ENCODE peak calls at places on chromosomes 12 and 14, in four cellular contexts. D is effector memory CD4-positive, alpha-beta T cell; U is cardiac fibroblast; Y is MM.1S. B is an unnamed sample.

GRCh38 chr12:101876861-101877815 is at the start of gene DRAM1:
- DNase-seq in D (peak), U (peak), Y (peak), B (peak)

GRCh38 chr14:89493877-89494634 is 77.0 kb upstream of the FOXN3 start:
- DNase-seq in D (no peak), U (no peak), Y (no peak), B (no peak)

GRCh38 chr14:85701763-85702162 is 171.8 kb downstream of the FLRT2 start:
- DNase-seq in D (no peak), U (no peak), Y (peak), B (no peak)

GRCh38 chr12:110249105-110249504 is 31.9 kb upstream of the ATP2A2 start:
- DNase-seq in D (no peak), U (no peak), Y (no peak), B (peak)

GRCh38 chr12:120100630-120101029 is 15.9 kb downstream of the RAB35 start:
- DNase-seq in D (no peak), U (peak), Y (no peak), B (no peak)

GRCh38 chr12:43338848-43339526 is 213.0 kb downstream of the ADAMTS20 start:
- DNase-seq in D (no peak), U (peak), Y (peak), B (no peak)

GRCh38 chr12:47391566-47391965 is 311.8 kb upstream of the AMIGO2 start:
- DNase-seq in D (peak), U (no peak), Y (no peak), B (no peak)

GRCh38 chr14:59303216-59303615 is 114.7 kb downstream of the DAAM1 start:
- DNase-seq in D (no peak), U (peak), Y (no peak), B (no peak)

GRCh38 chr12:57092529-57092862 is 3.6 kb downstream of the NAB2 start:
- DNase-seq in D (no peak), U (no peak), Y (no peak), B (no peak)

GRCh38 chr12:77133566-77133965 is 68.2 kb upstream of the E2F7 start:
- DNase-seq in D (no peak), U (peak), Y (peak), B (peak)

GRCh38 chr12:88310069-88310468 is 168.0 kb downstream of the TMTC3 start:
- DNase-seq in D (no peak), U (peak), Y (no peak), B (no peak)

GRCh38 chr14:31194095-31194494 is 13.5 kb downstream of the HECTD1 start:
- DNase-seq in D (no peak), U (peak), Y (no peak), B (no peak)

GRCh38 chr12:52426034-52426433 is 8.1 kb downstream of the KRT75 start:
- DNase-seq in D (no peak), U (no peak), Y (no peak), B (no peak)

GRCh38 chr14:28911521-28911920 is 144.9 kb downstream of the FOXG1 start:
- DNase-seq in D (no peak), U (no peak), Y (no peak), B (no peak)

GRCh38 chr12:66446276-66446675 is 144.0 kb downstream of the HELB start:
- DNase-seq in D (no peak), U (no peak), Y (no peak), B (no peak)

GRCh38 chr14:68695326-68695768 is 97.5 kb downstream of the ZFP36L1 start:
- DNase-seq in D (no peak), U (peak), Y (no peak), B (no peak)

GRCh38 chr14:62144863-62145262 is 382.6 kb downstream of the SNAPC1 start:
- DNase-seq in D (no peak), U (peak), Y (no peak), B (no peak)

GRCh38 chr14:80388980-80389711 is 177.8 kb upstream of the DIO2 start:
- DNase-seq in D (no peak), U (peak), Y (no peak), B (no peak)

GRCh38 chr12:96192926-96193573 is 1.1 kb upstream of the ELK3 start:
- DNase-seq in D (no peak), U (no peak), Y (no peak), B (no peak)

GRCh38 chr14:76011959-76012802 is 26.6 kb downstream of the IFT43 start:
- DNase-seq in D (no peak), U (no peak), Y (no peak), B (no peak)

GRCh38 chr12:65566776-65567175 is 257.5 kb upstream of the HMGA2 start:
- DNase-seq in D (no peak), U (peak), Y (no peak), B (no peak)

GRCh38 chr14:95514131-95515079 is 2.0 kb downstream of the SYNE3 start:
- DNase-seq in D (no peak), U (no peak), Y (peak), B (no peak)

GRCh38 chr14:101359221-101360044 is 201.9 kb upstream of the DIO3 start:
- DNase-seq in D (no peak), U (no peak), Y (no peak), B (peak)

GRCh38 chr12:54392485-54393349 is 8.2 kb upstream of the ZNF385A start:
- DNase-seq in D (no peak), U (no peak), Y (no peak), B (no peak)

GRCh38 chr14:99460793-99461192 is 19.9 kb downstream of the SETD3 start:
- DNase-seq in D (no peak), U (no peak), Y (no peak), B (no peak)

GRCh38 chr12:113314121-113314529 is 20.8 kb downstream of the SLC8B1 start:
- DNase-seq in D (no peak), U (no peak), Y (no peak), B (no peak)

GRCh38 chr14:73997944-73998451 is 21.1 kb downstream of the ENTPD5 start:
- DNase-seq in D (no peak), U (no peak), Y (no peak), B (peak)

GRCh38 chr12:8697120-8697475 is 693 bp upstream of the RIMKLB start:
- DNase-seq in D (no peak), U (peak), Y (no peak), B (no peak)

GRCh38 chr14:68476212-68476964 is 316.5 kb downstream of the ZFP36L1 start:
- DNase-seq in D (no peak), U (peak), Y (no peak), B (no peak)

GRCh38 chr12:46664771-46665287 is 161.0 kb downstream of the SLC38A4 start:
- DNase-seq in D (no peak), U (peak), Y (peak), B (no peak)

GRCh38 chr12:93134893-93135285 is 205.8 kb upstream of the EEA1 start:
- DNase-seq in D (no peak), U (no peak), Y (no peak), B (no peak)

GRCh38 chr12:66668311-66668710 is 10.6 kb downstream of the GRIP1 start:
- DNase-seq in D (no peak), U (no peak), Y (no peak), B (no peak)

GRCh38 chr12:122943196-122943595 is 23.1 kb downstream of the ABCB9 start:
- DNase-seq in D (no peak), U (peak), Y (no peak), B (no peak)

DNA sequence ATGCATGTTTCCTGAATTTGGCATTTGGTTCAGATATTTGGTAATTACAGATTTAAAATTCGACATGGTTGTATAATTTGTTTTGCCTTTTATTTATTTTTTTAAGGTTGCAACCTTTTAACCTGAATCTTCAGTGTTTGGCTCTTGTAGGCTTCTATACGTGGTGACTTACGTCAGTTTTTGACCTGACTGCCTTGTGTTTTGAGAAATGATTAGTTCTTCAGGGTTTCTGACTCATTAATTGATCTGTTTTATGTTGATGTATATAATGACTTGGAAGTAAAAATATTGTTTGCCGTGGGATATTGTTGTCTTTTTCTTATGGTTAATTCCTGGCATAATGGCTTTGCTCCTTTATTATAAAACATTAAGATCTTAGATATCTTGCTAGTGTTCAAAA is 2.4 kb downstream of the RASSF8 start:
- DNase-seq in D (no peak), U (no peak), Y (no peak), B (no peak)
- H3K4me3 ChIP-seq in D (no peak), U (peak), Y (no peak), B (no peak)

DNA sequence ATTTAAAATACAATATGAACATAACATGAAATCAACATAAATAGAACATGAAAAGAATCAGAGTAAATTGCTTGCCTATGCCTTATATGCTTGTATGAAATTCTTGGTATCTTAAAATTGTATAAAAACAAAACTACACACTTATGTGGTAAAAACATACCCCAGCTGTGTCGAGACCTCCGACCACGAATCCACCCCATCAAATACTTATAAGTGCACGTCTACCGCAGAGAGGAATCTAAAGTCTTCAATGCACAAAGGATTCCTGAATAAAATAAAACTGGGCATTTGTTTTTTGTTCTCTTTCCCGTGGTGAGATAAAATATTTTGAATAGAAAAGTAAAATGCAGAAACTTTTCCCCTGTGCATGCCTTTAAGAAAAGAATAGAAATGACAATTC is 1.2 kb downstream of the KLRK1 start:
- DNase-seq in D (no peak), U (no peak), Y (no peak), B (no peak)
- H3K4me3 ChIP-seq in D (no peak), U (no peak), Y (no peak), B (no peak)

DNA sequence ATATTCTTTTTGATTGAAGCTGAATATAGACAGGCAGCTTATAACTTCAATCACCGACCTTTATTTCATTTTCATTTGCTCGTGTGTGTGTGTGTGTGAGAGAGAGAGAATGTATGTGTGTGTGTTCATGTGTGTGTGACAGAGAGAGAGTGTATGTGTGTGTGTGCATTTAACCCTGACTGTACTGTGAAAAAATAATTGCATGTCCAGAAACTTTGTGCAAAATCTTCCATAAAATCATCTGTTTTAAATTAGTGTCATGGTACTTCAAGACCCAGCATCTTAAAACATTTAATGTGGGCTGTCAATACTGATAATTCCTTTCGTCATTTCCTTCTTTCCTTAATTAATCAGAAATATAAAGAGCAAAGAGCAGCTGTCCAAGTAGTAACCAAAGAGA is 1.6 kb downstream of the DCN start:
- DNase-seq in D (no peak), U (peak), Y (no peak), B (no peak)
- H3K4me3 ChIP-seq in D (no peak), U (peak), Y (peak), B (no peak)

GRCh38 chr12:19726592-19726991 is 287.3 kb downstream of the AEBP2 start:
- DNase-seq in D (no peak), U (no peak), Y (no peak), B (no peak)
- H3K4me3 ChIP-seq in D (no peak), U (no peak), Y (no peak), B (no peak)

GRCh38 chr14:21102472-21103164 is 1.8 kb downstream of the TMEM253 start:
- DNase-seq in D (no peak), U (no peak), Y (no peak), B (peak)
- H3K4me3 ChIP-seq in D (no peak), U (peak), Y (peak), B (no peak)

GRCh38 chr12:94874986-94875312 is 128.5 kb downstream of the NDUFA12 start:
- DNase-seq in D (no peak), U (no peak), Y (no peak), B (no peak)
- H3K4me3 ChIP-seq in D (no peak), U (no peak), Y (no peak), B (no peak)

GRCh38 chr14:81435048-81435577 is 35.0 kb upstream of the STON2 start:
- DNase-seq in D (no peak), U (no peak), Y (no peak), B (no peak)
- H3K4me3 ChIP-seq in D (peak), U (no peak), Y (peak), B (peak)

B was measured in colonic mucosa.